ENCODE peak calls at places on chromosomes 16 and 17, in five cellular contexts. R, V, Y, K and F are unnamed samples.
A peak's percentile ranks its signal among the peaks of the same experiment; 100 is the strongest.

GRCh38 chr16:3486506-3487215 is 8.6 kb downstream of the C16orf90 start:
- DNase-seq in R (no peak), V (no peak), Y (no peak), K (no peak), F (no peak)

GRCh38 chr17:74959826-74960738 is 12.5 kb downstream of the HID1 start:
- DNase-seq in R (no peak), V (peak; percentile 68), Y (no peak), K (no peak), F (peak; percentile 49)

GRCh38 chr17:15981646-15982580 is 17.6 kb downstream of the ZSWIM7 start:
- DNase-seq in R (no peak), V (peak; percentile 37), Y (no peak), K (no peak), F (no peak)

GRCh38 chr17:80030730-80031410 is 4.8 kb downstream of the TBC1D16 start:
- DNase-seq in R (no peak), V (no peak), Y (no peak), K (no peak), F (no peak)

GRCh38 chr16:71853413-71853812 is 7.6 kb downstream of the ATXN1L start:
- DNase-seq in R (no peak), V (no peak), Y (no peak), K (no peak), F (no peak)

GRCh38 chr16:84117482-84117843 is 721 bp upstream of the MBTPS1 start:
- DNase-seq in R (no peak), V (no peak), Y (no peak), K (no peak), F (peak; percentile 28)

GRCh38 chr16:57924514-57924913 is 46.4 kb downstream of the CNGB1 start:
- DNase-seq in R (no peak), V (no peak), Y (no peak), K (no peak), F (no peak)

GRCh38 chr17:8294814-8295316 is 335 bp downstream of the SLC25A35 start:
- DNase-seq in R (no peak), V (no peak), Y (no peak), K (no peak), F (no peak)

GRCh38 chr17:50039058-50039457 is 16.9 kb upstream of the ITGA3 start:
- DNase-seq in R (no peak), V (no peak), Y (no peak), K (no peak), F (no peak)

GRCh38 chr17:8221663-8222379 is 11.4 kb upstream of the AURKB start:
- DNase-seq in R (no peak), V (peak; percentile 17), Y (peak; percentile 96), K (no peak), F (peak; percentile 82)

GRCh38 chr16:81715358-81716196 is 63.5 kb upstream of the PLCG2 start:
- DNase-seq in R (no peak), V (no peak), Y (peak; percentile 77), K (no peak), F (no peak)

GRCh38 chr17:9350083-9350482 is 225.5 kb downstream of the STX8 start:
- DNase-seq in R (peak; percentile 8), V (no peak), Y (no peak), K (peak; percentile 18), F (peak; percentile 38)

GRCh38 chr17:8470447-8471047 is 34.9 kb downstream of the NDEL1 start:
- DNase-seq in R (no peak), V (no peak), Y (no peak), K (no peak), F (no peak)

GRCh38 chr17:59423137-59423703 is 91.8 kb downstream of the YPEL2 start:
- DNase-seq in R (peak; percentile 36), V (peak; percentile 79), Y (no peak), K (peak; percentile 55), F (peak; percentile 68)

GRCh38 chr16:14015948-14016347 is 55.2 kb upstream of the MRTFB start:
- DNase-seq in R (no peak), V (no peak), Y (no peak), K (no peak), F (peak; percentile 83)

GRCh38 chr17:17350491-17351355 is 47.5 kb downstream of the NT5M start:
- DNase-seq in R (no peak), V (no peak), Y (no peak), K (no peak), F (peak; percentile 55)

GRCh38 chr17:17351356-17351891 is 48.3 kb downstream of the NT5M start:
- DNase-seq in R (no peak), V (no peak), Y (no peak), K (no peak), F (no peak)

GRCh38 chr17:17353625-17354484 is 50.7 kb downstream of the NT5M start:
- DNase-seq in R (no peak), V (no peak), Y (no peak), K (no peak), F (no peak)

GRCh38 chr17:17352836-17353624 is 49.9 kb downstream of the NT5M start:
- DNase-seq in R (no peak), V (no peak), Y (no peak), K (no peak), F (no peak)

GRCh38 chr17:17351901-17352781 is 49.0 kb downstream of the NT5M start:
- DNase-seq in R (no peak), V (peak; percentile 79), Y (no peak), K (peak; percentile 74), F (no peak)
- TF ChIP-seq REST in R (no peak), V (no peak), Y (no peak), K (no peak), F (no peak)

DNA sequence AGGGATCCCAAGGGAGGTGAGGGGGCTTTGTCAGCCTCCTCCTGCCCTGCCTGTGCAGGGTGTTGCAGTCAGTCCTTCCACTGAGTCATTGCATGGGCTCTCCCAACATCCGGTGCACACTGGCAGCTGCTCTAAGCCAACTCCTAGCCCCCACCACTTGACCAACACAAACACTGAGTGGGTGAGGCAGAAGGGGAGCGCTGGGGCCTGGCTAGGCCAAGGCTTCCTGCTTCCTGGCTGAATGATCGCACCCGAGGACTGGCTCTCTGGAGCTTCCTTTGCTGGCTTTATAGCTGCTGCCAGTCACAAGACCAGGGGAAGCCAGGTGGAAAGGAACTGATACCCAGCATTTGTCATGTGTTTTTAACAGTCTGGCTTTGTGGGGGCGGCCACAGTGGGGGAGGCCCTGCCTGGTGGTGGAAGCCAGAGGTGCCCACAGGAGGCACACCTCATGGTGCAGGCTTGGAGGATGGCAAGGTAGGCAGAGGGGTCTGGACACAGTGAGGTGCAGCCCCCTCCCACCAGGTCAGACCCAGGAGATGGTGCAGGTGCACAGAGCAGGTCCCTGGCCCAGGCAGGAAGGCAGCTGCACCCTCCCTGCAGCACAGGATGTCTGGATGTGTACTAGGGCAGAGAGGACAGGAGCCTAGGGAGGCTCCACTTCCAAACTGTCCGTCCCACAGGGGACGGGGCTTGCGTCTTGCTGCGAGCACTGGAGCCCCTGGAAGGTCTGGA is 6.9 kb downstream of the MPG start:
- DNase-seq in R (no peak), V (no peak), Y (peak; percentile 65), K (no peak), F (no peak)
- TF ChIP-seq POLR2A in R (no peak), V (peak; percentile 29), Y (peak; percentile 65), K (no peak), F (no peak)

GRCh38 chr17:17810374-17811248 is 26.2 kb downstream of the SREBF1 start:
- DNase-seq in R (no peak), V (no peak), Y (no peak), K (no peak), F (no peak)

GRCh38 chr17:17809527-17810373 is 27.0 kb downstream of the SREBF1 start:
- DNase-seq in R (no peak), V (peak; percentile 22), Y (no peak), K (no peak), F (peak; percentile 64)

GRCh38 chr17:17806611-17807010 is 30.2 kb downstream of the SREBF1 start:
- DNase-seq in R (no peak), V (no peak), Y (no peak), K (no peak), F (no peak)

GRCh38 chr17:17807440-17807839 is 29.3 kb downstream of the SREBF1 start:
- DNase-seq in R (no peak), V (no peak), Y (no peak), K (no peak), F (no peak)

DNA sequence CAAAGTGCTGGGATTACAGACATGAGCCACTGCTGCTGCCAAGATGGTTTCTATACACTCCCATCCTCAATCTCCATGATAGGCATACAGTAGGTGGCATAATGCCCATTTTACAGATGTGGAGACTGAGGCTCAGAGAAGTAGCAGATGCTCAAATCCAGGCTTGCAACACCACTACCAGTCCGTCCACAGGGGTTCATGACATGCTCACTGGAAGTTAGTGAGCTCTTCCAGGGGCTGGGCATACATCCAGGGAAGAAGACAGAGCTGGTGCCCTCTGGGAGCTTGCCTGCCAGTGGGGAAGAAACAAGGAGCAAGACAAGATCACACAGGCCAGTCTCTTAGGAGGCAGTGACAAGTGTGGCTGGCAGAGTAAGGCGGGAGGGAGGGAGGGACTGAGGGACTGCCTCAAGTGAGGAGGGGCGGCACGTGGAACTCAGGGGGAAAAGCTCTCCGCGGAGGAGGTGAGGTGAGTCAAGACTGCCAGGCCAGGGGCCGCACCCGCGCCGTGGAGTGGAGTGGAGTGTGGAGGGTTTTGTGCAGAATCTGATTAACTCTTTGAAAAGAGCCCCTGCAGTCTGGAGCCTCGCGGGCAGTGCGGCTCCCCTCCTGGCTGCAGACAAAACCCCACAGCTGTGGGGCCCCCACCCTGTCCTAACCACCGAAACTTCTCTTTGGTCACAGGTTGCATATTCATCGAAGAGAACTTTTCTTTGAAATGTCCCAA is 27.9 kb downstream of the SREBF1 start:
- DNase-seq in R (no peak), V (no peak), Y (no peak), K (no peak), F (no peak)
- TF ChIP-seq REST in R (no peak), V (no peak), Y (no peak), K (no peak), F (no peak)

GRCh38 chr16:10930755-10931093 is 11.5 kb downstream of the DEXI start:
- DNase-seq in R (no peak), V (no peak), Y (no peak), K (no peak), F (no peak)

GRCh38 chr16:10931977-10932632 is 10.2 kb downstream of the DEXI start:
- DNase-seq in R (no peak), V (no peak), Y (no peak), K (no peak), F (no peak)

GRCh38 chr16:10931133-10931532 is 11.1 kb downstream of the DEXI start:
- DNase-seq in R (no peak), V (no peak), Y (no peak), K (no peak), F (no peak)

GRCh38 chr16:10927497-10928112 is 14.7 kb downstream of the DEXI start:
- DNase-seq in R (no peak), V (no peak), Y (no peak), K (no peak), F (no peak)

DNA sequence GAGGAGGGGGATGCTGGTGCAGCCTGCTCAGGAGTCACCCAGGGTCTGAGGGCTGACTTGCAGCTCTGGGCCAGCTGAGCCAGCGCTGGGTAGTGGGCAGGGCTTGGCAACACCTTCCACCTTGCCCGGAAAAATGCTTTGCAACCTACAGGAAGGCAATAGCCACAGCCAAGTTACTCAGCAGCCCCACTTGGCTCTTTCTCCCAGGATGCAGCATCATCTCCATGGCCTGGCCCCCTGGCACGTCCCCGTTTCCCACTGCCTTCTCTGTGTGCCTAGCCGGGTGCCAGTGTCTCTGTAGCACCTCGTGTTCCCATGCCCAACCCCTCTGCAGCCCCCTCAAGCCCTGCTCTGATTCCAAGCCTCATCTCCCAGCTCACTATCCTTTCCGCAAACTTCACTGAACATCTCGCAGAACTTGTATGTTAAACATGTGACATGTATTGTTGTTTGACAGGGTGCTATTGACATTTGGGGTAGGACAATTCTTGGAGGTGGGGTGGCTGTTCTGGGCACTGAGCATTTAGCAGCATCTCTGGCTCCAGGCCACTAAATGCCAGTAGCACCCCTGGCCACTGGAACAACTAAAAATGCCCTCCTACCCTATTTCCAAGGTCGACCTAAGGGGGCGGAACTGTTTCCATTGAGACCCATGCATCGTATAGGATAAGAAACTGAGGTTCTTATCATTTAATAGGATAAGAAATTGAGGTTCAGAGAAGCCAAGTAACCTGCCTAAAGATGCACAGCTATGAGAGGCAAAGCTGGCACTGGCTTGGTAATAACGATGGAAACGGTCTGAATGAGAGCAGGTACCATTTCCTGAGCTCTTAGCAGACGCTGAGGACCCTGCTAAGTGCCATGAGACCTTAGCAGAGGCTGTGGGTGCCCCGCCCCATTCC is 12.2 kb downstream of the DEXI start:
- DNase-seq in R (no peak), V (no peak), Y (no peak), K (no peak), F (no peak)
- TF ChIP-seq POLR2A in R (no peak), V (no peak), Y (peak; percentile 68), K (peak; percentile 9), F (no peak)